ENCODE peak calls at places on chromosomes 5 and 9, in five cellular contexts. O is NCI-H510A treated with DMSO at 0.1 percent for 48 hours, X is psoas muscle, G is Daoy, D is body of pancreas. P is an unnamed sample.

GRCh38 chr9:125103770-125104169 is 39.6 kb downstream of the SCAI start:
- DNase-seq in O (no peak), X (no peak), G (no peak), D (no peak), P (no peak)

GRCh38 chr5:142969624-142970439 is 199.7 kb downstream of the ARHGAP26 start:
- DNase-seq in D (no peak), O (no peak), X (no peak), G (no peak), P (no peak)

GRCh38 chr9:13787234-13787833 is 507.8 kb upstream of the MPDZ start:
- DNase-seq in X (no peak), G (peak; percentile 18), O (no peak), D (no peak), P (no peak)

GRCh38 chr5:130337179-130337888 is 433.1 kb downstream of the CHSY3 start:
- DNase-seq in G (no peak), D (no peak), X (no peak), O (no peak), P (no peak)

GRCh38 chr5:23316060-23316591 is 191.3 kb upstream of the PRDM9 start:
- DNase-seq in D (no peak), X (no peak), G (no peak), O (no peak), P (no peak)

GRCh38 chr9:14532716-14533115 is 160.5 kb downstream of the ZDHHC21 start:
- DNase-seq in X (no peak), G (no peak), O (no peak), D (no peak), P (no peak)

GRCh38 chr5:149284501-149284900 is 12.8 kb downstream of the AFAP1L1 start:
- DNase-seq in D (no peak), G (no peak), O (no peak), X (peak; percentile 80), P (no peak)

GRCh38 chr5:127203818-127204217 is 86.8 kb upstream of the MEGF10 start:
- DNase-seq in O (no peak), D (no peak), G (peak; percentile 61), X (no peak), P (no peak)

GRCh38 chr5:169988947-169989346 is 8.7 kb upstream of the INSYN2B start:
- DNase-seq in O (no peak), D (no peak), G (no peak), X (no peak), P (no peak)

GRCh38 chr5:57191163-57191562 is 17.3 kb downstream of the GPBP1 start:
- DNase-seq in O (no peak), G (no peak), D (no peak), X (no peak), P (no peak)

GRCh38 chr9:124479947-124480620 is 27.1 kb downstream of the NR5A1 start:
- DNase-seq in O (no peak), G (no peak), X (no peak), D (no peak), P (no peak)

GRCh38 chr5:116288524-116288923 is 203.7 kb downstream of the COMMD10 start:
- DNase-seq in X (no peak), G (no peak), D (no peak), O (no peak), P (no peak)

GRCh38 chr5:104370523-104370922 is 807.9 kb upstream of the NUDT12 start:
- DNase-seq in O (no peak), D (no peak), X (no peak), G (no peak), P (no peak)

GRCh38 chr5:131661931-131662330 is 26.9 kb upstream of the RAPGEF6 start:
- DNase-seq in D (no peak), G (no peak), X (no peak), O (no peak), P (no peak)

GRCh38 chr9:109975574-109976327 is 195.8 kb downstream of the PALM2AKAP2 start:
- DNase-seq in X (no peak), D (no peak), O (no peak), G (no peak), P (no peak)

GRCh38 chr5:112143684-112144083 is 275.4 kb downstream of the EPB41L4A start:
- DNase-seq in X (no peak), G (peak; percentile 15), D (no peak), O (no peak), P (no peak)

GRCh38 chr9:33165263-33166151 is 1.6 kb downstream of the B4GALT1 start:
- DNase-seq in G (peak; percentile 60), X (no peak), O (peak; percentile 19), D (peak; percentile 68), P (peak; percentile 51)

GRCh38 chr9:83413367-83413766 is 124.8 kb downstream of the FRMD3 start:
- DNase-seq in X (no peak), D (no peak), G (no peak), O (no peak), P (no peak)

GRCh38 chr5:143495823-143496275 is 92.4 kb upstream of the NR3C1 start:
- DNase-seq in X (no peak), G (peak; percentile 20), O (no peak), D (no peak), P (no peak)

GRCh38 chr9:101376117-101376866 is 8.5 kb downstream of the BAAT start:
- DNase-seq in G (peak; percentile 40), D (no peak), X (no peak), O (no peak), P (no peak)

GRCh38 chr5:177435847-177436536 is 9.5 kb downstream of the GRK6 start:
- DNase-seq in X (no peak), D (no peak), G (no peak), O (no peak), P (no peak)

GRCh38 chr5:161847447-161847846 is 473 bp upstream of the GABRA1 start:
- DNase-seq in X (no peak), G (no peak), O (no peak), D (no peak), P (no peak)